ENCODE peak calls at places on chromosome 10, in nine cellular contexts. G, I, M, T, F, D, B, P and A are unnamed samples.

GRCh38 chr10:12491491-12491890 is 142.1 kb downstream of the CAMK1D start:
- DNase-seq in T (no peak), B (no peak), I (no peak), F (no peak), D (no peak), G (no peak), M (no peak), P (no peak), A (no peak)

GRCh38 chr10:56679578-56679977 is 318.5 kb upstream of the ZWINT start:
- DNase-seq in T (no peak), B (no peak), P (no peak), F (no peak), D (no peak), I (no peak), M (no peak), G (no peak), A (no peak)

GRCh38 chr10:127854769-127855583 is 37.8 kb downstream of the CLRN3 start:
- DNase-seq in P (no peak), F (no peak), T (no peak), B (no peak), G (no peak), D (no peak), I (no peak), M (no peak), A (no peak)

GRCh38 chr10:91418417-91418816 is 8.3 kb downstream of the HECTD2 start:
- DNase-seq in M (no peak), F (no peak), D (no peak), G (no peak), B (no peak), I (no peak), T (no peak), P (no peak), A (no peak)

GRCh38 chr10:47438857-47439474 is 44.9 kb downstream of the ANXA8 start:
- DNase-seq in P (no peak), M (peak; percentile 88), G (peak; percentile 59), D (no peak), T (peak; percentile 62), B (no peak), F (peak; percentile 52), I (peak; percentile 80), A (peak; percentile 42)

GRCh38 chr10:43262902-43263466 is 3.9 kb downstream of the RASGEF1A start:
- DNase-seq in F (peak; percentile 47), M (no peak), P (no peak), G (no peak), T (no peak), I (no peak), B (no peak), D (no peak), A (no peak)

GRCh38 chr10:69938541-69938991 is 114.1 kb upstream of the MACROH2A2 start:
- DNase-seq in F (no peak), I (no peak), G (no peak), T (no peak), M (no peak), B (no peak), D (no peak), P (no peak), A (no peak)

GRCh38 chr10:73868655-73869195 is 5.6 kb downstream of the CAMK2G start:
- DNase-seq in B (no peak), G (no peak), D (peak; percentile 67), M (no peak), P (no peak), I (no peak), F (no peak), T (no peak), A (no peak)

GRCh38 chr10:74383617-74384016 is 232.6 kb downstream of the ADK start:
- DNase-seq in I (no peak), D (no peak), B (no peak), T (no peak), G (no peak), F (no peak), P (no peak), M (no peak), A (no peak)

GRCh38 chr10:95560288-95561199 is 627 bp downstream of the SORBS1 start:
- DNase-seq in P (no peak), F (peak; percentile 86), I (peak; percentile 74), G (peak; percentile 56), D (peak; percentile 73), M (no peak), T (no peak), B (peak; percentile 33), A (peak; percentile 73)

GRCh38 chr10:112985701-112986510 is 35.9 kb downstream of the TCF7L2 start:
- DNase-seq in B (no peak), D (no peak), F (no peak), T (no peak), I (no peak), G (no peak), M (no peak), P (no peak), A (no peak)

GRCh38 chr10:122186822-122187810 is 84.0 kb upstream of the BTBD16 start:
- DNase-seq in G (no peak), B (no peak), M (no peak), P (no peak), F (no peak), T (no peak), D (no peak), I (no peak), A (no peak)

GRCh38 chr10:61795551-61795950 is 105.9 kb upstream of the ARID5B start:
- DNase-seq in B (no peak), G (no peak), P (no peak), T (no peak), I (peak; percentile 33), M (no peak), D (no peak), F (no peak), A (no peak)

GRCh38 chr10:100008142-100008522 is 1.6 kb downstream of the DNMBP start:
- DNase-seq in F (no peak), D (no peak), I (no peak), M (peak; percentile 66), B (no peak), P (no peak), G (no peak), T (no peak), A (no peak)

GRCh38 chr10:77041636-77042258 is 595.9 kb downstream of the KCNMA1 start:
- DNase-seq in B (peak; percentile 28), T (no peak), I (no peak), F (no peak), P (no peak), M (no peak), D (no peak), G (no peak), A (peak; percentile 45)

GRCh38 chr10:101895781-101896180 is 52.2 kb upstream of the KCNIP2 start:
- DNase-seq in D (no peak), P (no peak), B (no peak), F (no peak), G (no peak), M (no peak), I (no peak), T (no peak), A (no peak)

GRCh38 chr10:94240901-94241300 is 121.8 kb downstream of the NOC3L start:
- DNase-seq in I (no peak), D (no peak), B (no peak), M (no peak), G (no peak), F (no peak), T (no peak), P (no peak), A (no peak)

GRCh38 chr10:61164458-61165160 is 220.6 kb upstream of the RHOBTB1 start:
- DNase-seq in F (peak; percentile 69), G (peak; percentile 93), D (peak; percentile 76), P (no peak), T (no peak), B (peak; percentile 30), M (no peak), I (no peak), A (peak; percentile 41)

GRCh38 chr10:8758029-8758428 is 703.5 kb downstream of the GATA3 start:
- DNase-seq in P (no peak), D (no peak), I (no peak), F (no peak), M (peak; percentile 60), T (no peak), G (no peak), B (no peak), A (no peak)

GRCh38 chr10:112298581-112298980 is 15.4 kb downstream of the TECTB start:
- DNase-seq in G (no peak), P (no peak), I (no peak), T (no peak), F (no peak), B (no peak), M (no peak), D (no peak), A (no peak)

GRCh38 chr10:102280397-102281015 is 35.2 kb downstream of the GBF1 start:
- DNase-seq in F (no peak), I (no peak), B (no peak), G (no peak), P (no peak), D (peak; percentile 85), M (no peak), T (no peak), A (no peak)

GRCh38 chr10:124741281-124741921 is 2.8 kb downstream of the FAM53B start:
- DNase-seq in G (peak; percentile 83), M (peak; percentile 42), P (no peak), F (peak; percentile 88), D (peak; percentile 91), B (peak; percentile 86), T (peak; percentile 50), I (peak; percentile 92), A (peak; percentile 88)
- H3K4me3 ChIP-seq in G (no peak overlapping the region), M (no peak overlapping the region), P (peak overlapping the region; percentile 33), F (peak overlapping the region; percentile 48), D (peak overlapping the region; percentile 84), B (peak overlapping the region; percentile 65), T (no peak overlapping the region), I (peak overlapping the region; percentile 74), A (peak overlapping the region; percentile 78)

DNA sequence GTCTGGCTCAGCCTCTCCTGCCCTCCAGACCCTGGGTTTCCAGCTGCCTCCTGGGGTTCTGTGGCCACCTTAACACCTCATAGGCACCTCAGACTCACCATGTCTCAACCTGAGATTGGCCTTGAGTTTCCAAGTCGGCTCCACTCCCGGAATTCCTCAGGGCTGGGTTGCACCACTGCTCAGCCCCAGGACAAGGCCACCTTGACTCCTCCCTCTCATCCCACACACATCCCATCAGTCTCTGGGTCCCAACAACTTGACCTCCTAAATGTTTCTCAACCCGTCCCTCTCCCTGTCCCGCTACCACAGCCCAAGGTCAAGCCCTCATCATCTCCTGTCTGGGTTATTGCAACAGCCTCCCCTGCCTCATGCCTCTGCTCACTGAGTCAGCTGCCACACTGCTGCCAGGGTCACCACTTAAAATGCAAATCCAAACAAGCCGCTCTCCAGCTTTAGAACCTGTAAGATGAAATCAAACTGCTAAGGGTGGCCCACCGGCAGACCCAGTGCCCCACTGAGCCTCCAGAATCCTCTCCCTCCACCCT is 90.9 kb upstream of the ZMIZ1 start:
- DNase-seq in D (peak; percentile 74), F (peak; percentile 84), T (no peak), P (no peak), I (no peak), M (peak; percentile 90), G (no peak), B (peak; percentile 77), A (peak; percentile 62)
- H3K4me1 ChIP-seq in D (peaks cover 26% of the 10 kb centered on the region), F (peaks cover 14% of the 10 kb centered on the region), T (peaks cover 15% of the 10 kb centered on the region), P (peaks cover 16% of the 10 kb centered on the region), I (peaks cover 8% of the 10 kb centered on the region), M (peaks cover 50% of the 10 kb centered on the region), G (no peaks in the 10 kb centered on the region), B (peaks cover 20% of the 10 kb centered on the region), A (peaks cover 31% of the 10 kb centered on the region)

GRCh38 chr10:132539894-132540293 is 2.3 kb downstream of the INPP5A start:
- DNase-seq in P (no peak), D (no peak), G (no peak), I (no peak), M (no peak), T (no peak), B (peak; percentile 20), F (no peak), A (no peak)
- H3K4me3 ChIP-seq in P (peak overlapping the region; percentile 72), D (peak overlapping the region; percentile 81), G (no peak overlapping the region), I (no peak overlapping the region), M (no peak overlapping the region), T (no peak overlapping the region), B (peak overlapping the region; percentile 84), F (no peak overlapping the region), A (peak overlapping the region; percentile 70)

GRCh38 chr10:63431962-63432797 is 33.6 kb downstream of the JMJD1C start:
- DNase-seq in T (no peak), D (no peak), F (no peak), B (no peak), I (no peak), M (peak; percentile 38), G (no peak), P (no peak), A (no peak)
- H3K4me1 ChIP-seq in T (peaks cover 6% of the 10 kb centered on the region), D (peaks cover 63% of the 10 kb centered on the region), F (no peaks in the 10 kb centered on the region), B (peaks cover 77% of the 10 kb centered on the region), I (peaks cover 58% of the 10 kb centered on the region), M (peaks cover 13% of the 10 kb centered on the region), G (no peaks in the 10 kb centered on the region), P (peaks cover 36% of the 10 kb centered on the region), A (peaks cover 54% of the 10 kb centered on the region)